ENCODE peak calls at places on chromosomes 6 and 20, in nine cellular contexts. One of them, this sample, is unnamed.

GRCh38 chr6:142846883-142847287 is 98.1 kb downstream of the HIVEP2 start:
- DNase-seq in pancreas: no peak
- DNase-seq in body of pancreas: no peak
- DNase-seq in left ventricle myocardium inferior: no peak
- DNase-seq in breast epithelium: no peak
- DNase-seq in A549: no peak
- DNase-seq in left lung: no peak
- DNase-seq in HCT116: no peak
- DNase-seq in cardiac muscle cell: peak; percentile 67
- DNase-seq in this sample: peak; percentile 76

GRCh38 chr20:46218656-46219055 is 89.6 kb downstream of the CDH22 start:
- DNase-seq in body of pancreas: no peak
- DNase-seq in left ventricle myocardium inferior: no peak
- DNase-seq in cardiac muscle cell: no peak
- DNase-seq in left lung: no peak
- DNase-seq in pancreas: no peak
- DNase-seq in HCT116: no peak
- DNase-seq in A549: no peak
- DNase-seq in breast epithelium: no peak
- DNase-seq in this sample: no peak

GRCh38 chr6:2562721-2563120 is 188.0 kb downstream of the MYLK4 start:
- DNase-seq in body of pancreas: no peak
- DNase-seq in left ventricle myocardium inferior: peak; percentile 35
- DNase-seq in cardiac muscle cell: peak; percentile 46
- DNase-seq in breast epithelium: no peak
- DNase-seq in pancreas: no peak
- DNase-seq in left lung: no peak
- DNase-seq in HCT116: no peak
- DNase-seq in A549: no peak
- DNase-seq in this sample: no peak

GRCh38 chr6:41577865-41578713 is 31.9 kb downstream of the FOXP4 start:
- DNase-seq in left ventricle myocardium inferior: no peak
- DNase-seq in A549: peak; percentile 53
- DNase-seq in breast epithelium: peak; percentile 71
- DNase-seq in pancreas: peak; percentile 61
- DNase-seq in body of pancreas: peak; percentile 80
- DNase-seq in HCT116: peak; percentile 48
- DNase-seq in left lung: no peak
- DNase-seq in cardiac muscle cell: peak; percentile 48
- DNase-seq in this sample: no peak

GRCh38 chr20:19786311-19786710 is 28.3 kb downstream of the RIN2 start:
- DNase-seq in breast epithelium: no peak
- DNase-seq in left lung: no peak
- DNase-seq in HCT116: no peak
- DNase-seq in left ventricle myocardium inferior: peak; percentile 59
- DNase-seq in A549: no peak
- DNase-seq in pancreas: no peak
- DNase-seq in body of pancreas: no peak
- DNase-seq in cardiac muscle cell: peak; percentile 95
- DNase-seq in this sample: peak; percentile 67

GRCh38 chr6:106495014-106495413 is 134.3 kb downstream of the RTN4IP1 start:
- DNase-seq in cardiac muscle cell: no peak
- DNase-seq in A549: no peak
- DNase-seq in HCT116: no peak
- DNase-seq in left lung: no peak
- DNase-seq in body of pancreas: no peak
- DNase-seq in pancreas: no peak
- DNase-seq in left ventricle myocardium inferior: no peak
- DNase-seq in breast epithelium: no peak
- DNase-seq in this sample: no peak

GRCh38 chr6:7680393-7681075 is 45.4 kb upstream of the BMP6 start:
- DNase-seq in pancreas: no peak
- DNase-seq in left lung: no peak
- DNase-seq in A549: no peak
- DNase-seq in left ventricle myocardium inferior: no peak
- DNase-seq in HCT116: no peak
- DNase-seq in body of pancreas: no peak
- DNase-seq in cardiac muscle cell: no peak
- DNase-seq in breast epithelium: no peak
- DNase-seq in this sample: no peak

GRCh38 chr20:58048096-58048702 is 180.3 kb downstream of the ANKRD60 start:
- DNase-seq in cardiac muscle cell: peak; percentile 60
- DNase-seq in left ventricle myocardium inferior: no peak
- DNase-seq in body of pancreas: no peak
- DNase-seq in HCT116: no peak
- DNase-seq in pancreas: no peak
- DNase-seq in left lung: no peak
- DNase-seq in breast epithelium: no peak
- DNase-seq in A549: peak; percentile 45
- DNase-seq in this sample: no peak

GRCh38 chr20:38445901-38446425 is 10.8 kb upstream of the SNHG17 start:
- DNase-seq in left ventricle myocardium inferior: no peak
- DNase-seq in cardiac muscle cell: no peak
- DNase-seq in pancreas: no peak
- DNase-seq in HCT116: no peak
- DNase-seq in breast epithelium: no peak
- DNase-seq in body of pancreas: no peak
- DNase-seq in A549: no peak
- DNase-seq in left lung: no peak
- DNase-seq in this sample: no peak

GRCh38 chr20:42639140-42639539 is 550.6 kb downstream of the PTPRT start:
- DNase-seq in left ventricle myocardium inferior: no peak
- DNase-seq in pancreas: no peak
- DNase-seq in cardiac muscle cell: no peak
- DNase-seq in HCT116: no peak
- DNase-seq in A549: no peak
- DNase-seq in left lung: no peak
- DNase-seq in body of pancreas: no peak
- DNase-seq in breast epithelium: no peak
- DNase-seq in this sample: no peak

GRCh38 chr20:42646250-42646649 is 543.5 kb downstream of the PTPRT start:
- DNase-seq in pancreas: no peak
- DNase-seq in left ventricle myocardium inferior: no peak
- DNase-seq in body of pancreas: no peak
- DNase-seq in cardiac muscle cell: no peak
- DNase-seq in HCT116: no peak
- DNase-seq in left lung: no peak
- DNase-seq in A549: no peak
- DNase-seq in breast epithelium: no peak
- DNase-seq in this sample: no peak

GRCh38 chr20:42641886-42642285 is 547.8 kb downstream of the PTPRT start:
- DNase-seq in HCT116: no peak
- DNase-seq in left ventricle myocardium inferior: no peak
- DNase-seq in cardiac muscle cell: no peak
- DNase-seq in pancreas: no peak
- DNase-seq in body of pancreas: no peak
- DNase-seq in breast epithelium: no peak
- DNase-seq in A549: no peak
- DNase-seq in left lung: no peak
- DNase-seq in this sample: no peak
- H3K9me3 ChIP-seq in HCT116: peaks cover 5% of the 10 kb centered on the region
- H3K9me3 ChIP-seq in left ventricle myocardium inferior: peaks cover 7% of the 10 kb centered on the region
- H3K9me3 ChIP-seq in cardiac muscle cell: no peaks in the 10 kb centered on the region
- H3K9me3 ChIP-seq in pancreas: no peaks in the 10 kb centered on the region
- H3K9me3 ChIP-seq in body of pancreas: no peaks in the 10 kb centered on the region
- H3K9me3 ChIP-seq in breast epithelium: peaks cover 3% of the 10 kb centered on the region
- H3K9me3 ChIP-seq in A549: no peaks in the 10 kb centered on the region
- H3K9me3 ChIP-seq in left lung: no peaks in the 10 kb centered on the region
- H3K9me3 ChIP-seq in this sample: peaks cover 6% of the 10 kb centered on the region

GRCh38 chr6:149961728-149962425 is 1.9 kb upstream of the ULBP1 start:
- DNase-seq in body of pancreas: no peak
- DNase-seq in breast epithelium: no peak
- DNase-seq in HCT116: peak; percentile 36
- DNase-seq in A549: peak; percentile 36
- DNase-seq in cardiac muscle cell: no peak
- DNase-seq in pancreas: no peak
- DNase-seq in left lung: no peak
- DNase-seq in left ventricle myocardium inferior: no peak
- DNase-seq in this sample: peak; percentile 21

GRCh38 chr6:149963212-149963461 is 606 bp upstream of the ULBP1 start:
- DNase-seq in left lung: no peak
- DNase-seq in left ventricle myocardium inferior: no peak
- DNase-seq in body of pancreas: no peak
- DNase-seq in HCT116: peak; percentile 66
- DNase-seq in pancreas: no peak
- DNase-seq in cardiac muscle cell: peak; percentile 40
- DNase-seq in breast epithelium: no peak
- DNase-seq in A549: peak; percentile 43
- DNase-seq in this sample: peak; percentile 54

GRCh38 chr6:149964243-149965190 is 774 bp downstream of the ULBP1 start:
- DNase-seq in cardiac muscle cell: peak; percentile 17
- DNase-seq in body of pancreas: no peak
- DNase-seq in pancreas: no peak
- DNase-seq in HCT116: no peak
- DNase-seq in A549: no peak
- DNase-seq in left ventricle myocardium inferior: no peak
- DNase-seq in left lung: no peak
- DNase-seq in breast epithelium: no peak
- DNase-seq in this sample: peak; percentile 57

GRCh38 chr6:149963462-149964242 is at the start of gene ULBP1:
- DNase-seq in HCT116: peak; percentile 81
- DNase-seq in left ventricle myocardium inferior: peak; percentile 90
- DNase-seq in left lung: peak; percentile 92
- DNase-seq in A549: peak; percentile 73
- DNase-seq in cardiac muscle cell: peak; percentile 87
- DNase-seq in body of pancreas: peak; percentile 50
- DNase-seq in pancreas: peak; percentile 57
- DNase-seq in breast epithelium: peak; percentile 74
- DNase-seq in this sample: peak; percentile 90

DNA sequence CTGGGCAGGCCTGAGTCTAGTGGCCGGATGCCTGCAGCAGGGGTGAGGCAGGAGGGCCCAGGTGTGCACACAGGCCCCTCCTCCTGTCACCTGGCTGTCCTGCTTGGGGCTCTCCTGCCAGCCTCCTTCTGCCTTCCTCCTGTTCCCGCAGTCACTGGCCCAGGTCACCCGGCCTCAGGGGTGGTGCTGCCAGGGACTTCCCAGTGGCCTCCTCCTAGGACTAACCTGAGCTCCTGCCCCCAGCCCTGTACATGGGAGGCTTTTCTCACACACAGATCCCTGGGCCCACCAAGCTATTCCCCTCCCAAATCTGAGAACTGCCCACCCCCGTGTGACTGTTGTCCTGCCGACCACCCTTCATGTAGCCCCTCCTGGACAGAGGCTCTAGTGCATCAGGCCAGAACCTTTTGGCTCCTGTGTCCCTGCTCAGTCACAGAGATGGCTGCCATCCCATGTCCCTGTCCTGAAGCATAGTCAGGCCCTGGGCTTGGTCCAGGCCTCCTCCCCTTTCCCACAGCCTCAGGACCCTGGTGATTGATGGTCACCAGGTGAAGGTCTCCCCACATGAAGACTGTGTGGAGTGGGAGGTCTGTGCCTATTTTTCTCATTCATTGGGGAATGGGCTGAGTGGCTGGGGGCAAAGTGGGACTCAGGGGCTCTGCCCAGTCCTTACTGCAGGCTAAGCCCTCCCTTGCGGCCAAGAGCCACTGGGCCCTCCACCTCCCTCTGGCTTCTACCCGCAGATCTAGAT is 1.1 kb upstream of the ULBP1 start:
- DNase-seq in left ventricle myocardium inferior: no peak
- DNase-seq in cardiac muscle cell: no peak
- DNase-seq in HCT116: no peak
- DNase-seq in body of pancreas: no peak
- DNase-seq in A549: no peak
- DNase-seq in breast epithelium: no peak
- DNase-seq in pancreas: no peak
- DNase-seq in left lung: no peak
- DNase-seq in this sample: peak; percentile 40
- H3K4me3 ChIP-seq in left ventricle myocardium inferior: peak overlapping the region; percentile 69
- H3K4me3 ChIP-seq in cardiac muscle cell: no peak overlapping the region
- H3K4me3 ChIP-seq in HCT116: peak overlapping the region; percentile 59
- H3K4me3 ChIP-seq in body of pancreas: no peak overlapping the region
- H3K4me3 ChIP-seq in A549: peak overlapping the region; percentile 47
- H3K4me3 ChIP-seq in breast epithelium: peak overlapping the region; percentile 69
- H3K4me3 ChIP-seq in pancreas: no peak overlapping the region
- H3K4me3 ChIP-seq in left lung: no peak overlapping the region
- H3K4me3 ChIP-seq in this sample: no peak overlapping the region

DNA sequence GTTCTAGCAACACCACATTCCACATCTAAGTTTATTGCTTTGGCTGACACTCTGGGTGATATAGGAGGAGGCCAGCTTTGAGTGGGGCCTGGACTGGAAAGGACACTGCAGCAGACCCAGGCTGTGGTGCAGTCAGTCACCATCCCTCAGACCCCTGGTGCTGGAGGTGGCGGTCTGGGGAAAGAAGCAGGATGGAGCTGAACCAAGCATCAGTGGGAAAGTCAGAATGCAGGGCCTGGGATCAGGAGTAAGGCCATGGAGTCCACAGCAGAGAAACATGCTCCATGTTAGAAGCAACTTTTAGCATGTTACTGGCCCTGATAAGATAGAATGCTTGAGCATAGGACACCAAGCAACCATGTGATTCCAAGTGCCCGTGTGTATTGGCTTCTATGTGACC is 5.9 kb downstream of the HLA-A start:
- DNase-seq in breast epithelium: no peak
- DNase-seq in cardiac muscle cell: no peak
- DNase-seq in body of pancreas: no peak
- DNase-seq in left lung: no peak
- DNase-seq in HCT116: no peak
- DNase-seq in left ventricle myocardium inferior: no peak
- DNase-seq in pancreas: no peak
- DNase-seq in A549: no peak
- DNase-seq in this sample: no peak
- TF ChIP-seq CTCF in breast epithelium: no peak
- TF ChIP-seq CTCF in cardiac muscle cell: no peak
- TF ChIP-seq CTCF in body of pancreas: no peak
- TF ChIP-seq CTCF in left lung: no peak
- TF ChIP-seq CTCF in HCT116: no peak
- TF ChIP-seq CTCF in left ventricle myocardium inferior: no peak
- TF ChIP-seq CTCF in pancreas: no peak
- TF ChIP-seq CTCF in A549: no peak
- TF ChIP-seq CTCF in this sample: no peak

GRCh38 chr6:168599118-168599494 is 158.1 kb downstream of the SMOC2 start:
- DNase-seq in body of pancreas: no peak
- DNase-seq in breast epithelium: no peak
- DNase-seq in cardiac muscle cell: no peak
- DNase-seq in left ventricle myocardium inferior: no peak
- DNase-seq in HCT116: no peak
- DNase-seq in pancreas: no peak
- DNase-seq in A549: no peak
- DNase-seq in left lung: no peak
- DNase-seq in this sample: no peak

GRCh38 chr6:168596316-168596715 is 155.3 kb downstream of the SMOC2 start:
- DNase-seq in HCT116: no peak
- DNase-seq in cardiac muscle cell: no peak
- DNase-seq in A549: no peak
- DNase-seq in pancreas: no peak
- DNase-seq in body of pancreas: no peak
- DNase-seq in left lung: no peak
- DNase-seq in breast epithelium: no peak
- DNase-seq in left ventricle myocardium inferior: no peak
- DNase-seq in this sample: no peak

GRCh38 chr6:168599769-168600330 is 158.9 kb downstream of the SMOC2 start:
- DNase-seq in body of pancreas: no peak
- DNase-seq in breast epithelium: no peak
- DNase-seq in cardiac muscle cell: no peak
- DNase-seq in A549: no peak
- DNase-seq in left ventricle myocardium inferior: no peak
- DNase-seq in left lung: no peak
- DNase-seq in HCT116: no peak
- DNase-seq in pancreas: no peak
- DNase-seq in this sample: no peak

GRCh38 chr6:168598251-168599117 is 157.5 kb downstream of the SMOC2 start:
- DNase-seq in HCT116: no peak
- DNase-seq in left lung: no peak
- DNase-seq in A549: no peak
- DNase-seq in body of pancreas: no peak
- DNase-seq in left ventricle myocardium inferior: no peak
- DNase-seq in breast epithelium: no peak
- DNase-seq in pancreas: no peak
- DNase-seq in cardiac muscle cell: no peak
- DNase-seq in this sample: no peak

GRCh38 chr6:168597471-168597875 is 156.5 kb downstream of the SMOC2 start:
- DNase-seq in cardiac muscle cell: no peak
- DNase-seq in left lung: no peak
- DNase-seq in HCT116: no peak
- DNase-seq in left ventricle myocardium inferior: no peak
- DNase-seq in A549: no peak
- DNase-seq in body of pancreas: no peak
- DNase-seq in pancreas: no peak
- DNase-seq in breast epithelium: no peak
- DNase-seq in this sample: no peak
- H3K9me3 ChIP-seq in cardiac muscle cell: no peaks in the 10 kb centered on the region
- H3K9me3 ChIP-seq in left lung: no peaks in the 10 kb centered on the region
- H3K9me3 ChIP-seq in HCT116: no peaks in the 10 kb centered on the region
- H3K9me3 ChIP-seq in left ventricle myocardium inferior: no peaks in the 10 kb centered on the region
- H3K9me3 ChIP-seq in A549: no peaks in the 10 kb centered on the region
- H3K9me3 ChIP-seq in body of pancreas: no peaks in the 10 kb centered on the region
- H3K9me3 ChIP-seq in pancreas: no peaks in the 10 kb centered on the region
- H3K9me3 ChIP-seq in breast epithelium: no peaks in the 10 kb centered on the region
- H3K9me3 ChIP-seq in this sample: no peaks in the 10 kb centered on the region

This sample was measured in right atrium auricular region.